ENCODE peak calls at places on chromosome 5, in four cellular contexts. B, F, C and Z are unnamed samples.

GRCh38 chr5:136191304-136192014 is 1.5 kb downstream of the SMIM32 start:
- DNase-seq in B (peak), F (no peak), C (no peak), Z (no peak)

GRCh38 chr5:151155777-151156731 is 1.5 kb downstream of the ANXA6 start:
- DNase-seq in B (peak), F (no peak), C (peak), Z (no peak)

GRCh38 chr5:107778651-107779050 is 107.9 kb upstream of the EFNA5 start:
- DNase-seq in B (no peak), F (no peak), C (no peak), Z (no peak)

GRCh38 chr5:13910637-13911288 is 33.7 kb downstream of the DNAH5 start:
- DNase-seq in B (no peak), F (no peak), C (no peak), Z (no peak)

GRCh38 chr5:125411163-125412050 is 665.0 kb upstream of the ZNF608 start:
- DNase-seq in B (no peak), F (peak), C (no peak), Z (no peak)

GRCh38 chr5:111131356-111131755 is 39.2 kb downstream of the WDR36 start:
- DNase-seq in B (no peak), F (no peak), C (no peak), Z (no peak)

GRCh38 chr5:17365756-17366155 is 132.3 kb upstream of the TAF11L2 start:
- DNase-seq in B (no peak), F (no peak), C (no peak), Z (peak)

GRCh38 chr5:136094913-136095641 is 37.6 kb upstream of the SMAD5 start:
- DNase-seq in B (no peak), F (no peak), C (no peak), Z (no peak)

GRCh38 chr5:178130576-178131445 is at the start of gene RMND5B:
- DNase-seq in B (peak), F (no peak), C (peak), Z (peak)

GRCh38 chr5:146426853-146427618 is 20.1 kb upstream of the TCERG1 start:
- DNase-seq in B (peak), F (no peak), C (peak), Z (peak)

GRCh38 chr5:68534131-68534940 is 318.8 kb downstream of the PIK3R1 start:
- DNase-seq in B (peak), F (no peak), C (peak), Z (no peak)

GRCh38 chr5:110038297-110038997 is 348.7 kb downstream of the MAN2A1 start:
- DNase-seq in B (no peak), F (no peak), C (no peak), Z (no peak)

GRCh38 chr5:62137628-62138027 is 168.4 kb upstream of the KIF2A start:
- DNase-seq in B (no peak), F (no peak), C (no peak), Z (no peak)

GRCh38 chr5:53334431-53334941 is 145.9 kb upstream of the FST start:
- DNase-seq in B (no peak), F (no peak), C (no peak), Z (no peak)

GRCh38 chr5:72204946-72205345 is 97.7 kb downstream of the MAP1B start:
- DNase-seq in B (no peak), F (no peak), C (no peak), Z (no peak)

GRCh38 chr5:39213437-39214207 is 5.7 kb downstream of the FYB1 start:
- DNase-seq in B (no peak), F (no peak), C (no peak), Z (no peak)

GRCh38 chr5:150946351-150946905 is 41.6 kb upstream of the ZNF300 start:
- DNase-seq in B (peak), F (no peak), C (no peak), Z (no peak)

GRCh38 chr5:5372511-5372910 is 50.0 kb upstream of the ICE1 start:
- DNase-seq in B (no peak), F (no peak), C (no peak), Z (no peak)

GRCh38 chr5:179724163-179724562 is 8.5 kb upstream of the MAML1 start:
- DNase-seq in B (no peak), F (no peak), C (no peak), Z (no peak)

GRCh38 chr5:146906803-146907202 is 28.2 kb upstream of the PPP2R2B start:
- DNase-seq in B (no peak), F (no peak), C (no peak), Z (peak)

GRCh38 chr5:63053019-63053638 is 474.5 kb downstream of the LRRC70 start:
- DNase-seq in B (no peak), F (no peak), C (no peak), Z (no peak)

GRCh38 chr5:155023320-155023719 is 9.8 kb downstream of the KIF4B start:
- DNase-seq in B (no peak), F (no peak), C (no peak), Z (no peak)

GRCh38 chr5:66830636-66831035 is 234.4 kb downstream of the MAST4 start:
- DNase-seq in B (no peak), F (no peak), C (no peak), Z (no peak)

GRCh38 chr5:14449052-14449661 is 132.4 kb upstream of the OTULINL start:
- DNase-seq in B (peak), F (no peak), C (no peak), Z (no peak)

GRCh38 chr5:154301726-154302125 is 111.2 kb downstream of the GALNT10 start:
- DNase-seq in B (no peak), F (no peak), C (no peak), Z (no peak)

GRCh38 chr5:156329197-156329611 is 2.2 kb downstream of the SGCD start:
- DNase-seq in B (no peak), F (no peak), C (no peak), Z (no peak)

GRCh38 chr5:68287976-68288755 is 72.6 kb downstream of the PIK3R1 start:
- DNase-seq in B (peak), F (peak), C (peak), Z (peak)

GRCh38 chr5:101942321-101942882 is 353.7 kb downstream of the SLCO4C1 start:
- DNase-seq in B (peak), F (no peak), C (peak), Z (peak)

GRCh38 chr5:129820-130219 is 37.9 kb downstream of the PLEKHG4B start:
- DNase-seq in B (no peak), F (no peak), C (no peak), Z (no peak)

GRCh38 chr5:9173281-9174048 is 372.4 kb downstream of the SEMA5A start:
- DNase-seq in B (no peak), F (no peak), C (no peak), Z (no peak)

GRCh38 chr5:116303810-116304209 is 219.0 kb downstream of the COMMD10 start:
- DNase-seq in B (no peak), F (no peak), C (no peak), Z (no peak)

GRCh38 chr5:179415291-179416060 is 70.2 kb upstream of the ADAMTS2 start:
- DNase-seq in B (peak), F (no peak), C (no peak), Z (no peak)

GRCh38 chr5:141680751-141681201 is 1.3 kb downstream of the ARAP3 start:
- DNase-seq in B (peak), F (no peak), C (peak), Z (no peak)

GRCh38 chr5:39783756-39784421 is 359.1 kb upstream of the DAB2 start:
- DNase-seq in B (no peak), F (no peak), C (no peak), Z (no peak)

GRCh38 chr5:14945450-14945849 is 73.9 kb upstream of the ANKH start:
- DNase-seq in B (no peak), F (no peak), C (no peak), Z (peak)

GRCh38 chr5:40260351-40260750 is 419.4 kb upstream of the PTGER4 start:
- DNase-seq in B (no peak), F (no peak), C (no peak), Z (no peak)

GRCh38 chr5:42749020-42749419 is 7.6 kb upstream of the CCDC152 start:
- DNase-seq in B (no peak), F (no peak), C (no peak), Z (no peak)

GRCh38 chr5:82332889-82333619 is 54.9 kb upstream of the RPS23 start:
- DNase-seq in B (no peak), F (no peak), C (no peak), Z (no peak)

DNA sequence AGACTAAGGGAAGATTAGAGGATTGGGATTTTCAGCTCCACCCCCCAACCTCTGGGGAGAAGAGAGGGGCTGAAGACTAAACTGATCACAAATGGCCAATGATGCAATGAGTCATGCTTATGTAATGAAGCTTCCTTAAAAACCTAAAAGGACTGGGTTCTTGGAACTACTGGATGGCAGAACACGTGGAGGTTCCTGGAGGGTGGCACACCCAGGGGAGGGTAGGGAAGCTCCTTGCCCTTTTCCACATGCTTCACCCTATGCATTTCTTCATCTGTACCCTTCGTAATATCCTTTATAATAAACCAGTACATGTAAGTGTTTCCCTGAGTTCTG is 48.6 kb downstream of the ARHGEF28 start:
- DNase-seq in B (no peak), F (no peak), C (no peak), Z (no peak)
- TF ChIP-seq PBX3 in B (no peak), F (no peak), C (no peak), Z (no peak)

GRCh38 chr5:10227396-10227795 is 22.3 kb downstream of the ATPSCKMT start:
- DNase-seq in B (no peak), F (no peak), C (no peak), Z (no peak)

GRCh38 chr5:10232386-10232785 is 17.3 kb downstream of the ATPSCKMT start:
- DNase-seq in B (no peak), F (no peak), C (no peak), Z (no peak)

GRCh38 chr5:10228288-10228687 is 21.4 kb downstream of the ATPSCKMT start:
- DNase-seq in B (no peak), F (no peak), C (no peak), Z (no peak)

GRCh38 chr5:10233011-10233410 is 16.7 kb downstream of the ATPSCKMT start:
- DNase-seq in B (no peak), F (no peak), C (no peak), Z (no peak)

DNA sequence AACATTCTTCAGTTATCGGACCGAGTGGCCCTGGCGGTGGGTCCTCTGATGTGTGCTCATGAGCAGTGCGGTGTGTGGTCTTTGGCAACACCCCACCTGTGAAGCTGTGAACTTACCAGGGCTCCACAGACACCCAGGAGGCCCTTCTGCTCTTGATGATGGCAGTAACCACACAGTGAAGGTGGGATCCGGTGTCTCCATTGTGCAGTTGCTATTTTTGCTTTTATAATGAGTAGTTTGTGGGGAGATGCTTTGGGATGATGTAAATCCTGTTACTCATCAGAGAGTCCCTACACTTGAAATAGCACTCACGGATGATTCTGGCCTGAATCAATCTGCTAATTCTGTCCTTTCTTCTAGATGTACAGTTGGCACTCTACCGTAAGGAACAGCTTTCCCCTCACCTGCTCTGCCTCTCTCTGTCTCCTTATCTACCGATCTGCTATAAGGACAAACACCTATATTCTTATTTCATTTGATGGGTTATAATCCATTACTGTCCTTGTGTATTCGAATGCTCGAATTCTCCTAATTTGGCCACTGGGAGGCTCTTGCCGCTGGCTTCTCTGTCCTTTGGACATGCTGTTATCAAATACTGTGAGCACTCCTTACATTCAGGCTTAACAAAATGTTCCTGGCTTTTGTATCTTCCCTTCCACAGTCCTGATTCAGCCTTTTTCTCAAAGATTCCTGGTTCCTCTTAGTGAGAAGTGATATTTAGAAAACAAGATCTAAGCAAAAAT is 20.2 kb downstream of the ATPSCKMT start:
- DNase-seq in B (no peak), F (no peak), C (no peak), Z (no peak)
- TF ChIP-seq PBX3 in B (no peak), F (no peak), C (no peak), Z (no peak)

GRCh38 chr5:103465891-103466290 is 96.7 kb downstream of the NUDT12 start:
- DNase-seq in B (no peak), F (no peak), C (no peak), Z (no peak)

GRCh38 chr5:103466494-103466893 is 96.1 kb downstream of the NUDT12 start:
- DNase-seq in B (no peak), F (no peak), C (no peak), Z (no peak)

GRCh38 chr5:103467831-103468230 is 94.8 kb downstream of the NUDT12 start:
- DNase-seq in B (no peak), F (no peak), C (no peak), Z (no peak)

GRCh38 chr5:103461223-103461622 is 101.4 kb downstream of the NUDT12 start:
- DNase-seq in B (no peak), F (no peak), C (no peak), Z (no peak)

GRCh38 chr5:103464801-103465484 is 97.6 kb downstream of the NUDT12 start:
- DNase-seq in B (no peak), F (no peak), C (no peak), Z (no peak)
- TF ChIP-seq PBX3 in B (no peak), F (no peak), C (no peak), Z (no peak)

DNA sequence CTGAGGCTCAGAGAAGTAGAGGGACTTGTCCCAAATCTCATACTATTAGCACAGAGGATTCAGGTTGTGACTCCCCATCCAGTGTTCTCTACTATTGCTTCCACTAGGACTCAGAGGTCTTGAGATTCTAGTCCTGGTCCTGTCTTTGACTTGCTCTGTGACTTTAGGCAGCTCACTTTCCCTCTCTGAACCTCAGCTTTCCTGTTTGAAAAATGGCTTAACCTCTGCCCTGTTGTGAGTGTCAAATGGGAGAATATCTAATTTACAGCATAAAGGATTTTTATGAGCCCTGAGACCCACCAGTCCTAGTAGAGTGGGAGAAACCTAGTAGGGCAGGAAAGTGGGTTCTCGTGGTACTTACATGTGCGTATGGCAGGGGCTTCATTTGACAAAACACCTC is 73.0 kb downstream of the PPARGC1B start:
- DNase-seq in B (no peak), F (no peak), C (no peak), Z (no peak)
- TF ChIP-seq PBX3 in B (no peak), F (no peak), C (no peak), Z (no peak)

DNA sequence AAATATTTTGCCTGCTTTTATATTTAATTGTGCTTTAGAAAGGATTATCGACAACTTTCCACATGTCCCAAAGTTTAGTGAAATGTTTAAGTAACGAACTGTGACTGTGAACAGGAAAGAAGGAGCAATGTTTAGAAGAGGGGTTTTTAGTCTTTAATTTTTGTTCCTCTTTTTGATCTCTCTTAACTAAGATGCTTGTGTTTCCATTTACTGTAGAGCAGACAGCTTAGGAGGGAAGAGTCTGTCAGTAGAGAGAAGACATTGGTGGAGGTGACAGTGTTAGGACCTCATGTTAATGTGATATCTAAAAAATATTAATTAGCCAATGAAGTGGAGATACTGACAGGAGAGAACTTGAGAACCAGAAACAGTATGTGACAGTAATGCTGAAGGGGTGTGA is 92.2 kb downstream of the RASGRF2 start:
- DNase-seq in B (no peak), F (no peak), C (no peak), Z (no peak)
- TF ChIP-seq PBX3 in B (no peak), F (no peak), C (no peak), Z (no peak)